ENCODE peak calls at places on chromosomes 4 and X, in eight cellular contexts. Q is heart left ventricle, W is endothelial cell, I is kidney, Z is H9, D is astrocyte, G is glutamatergic neuron, N is lower leg skin. B is an unnamed sample.

GRCh38 chr4:139607302-139608060 is 51.5 kb upstream of the SETD7 start:
- DNase-seq in Q (no peak), W (no peak), I (no peak), Z (no peak), D (no peak), G (no peak), N (no peak), B (no peak)

GRCh38 chr4:46856347-46856746 is 52.7 kb downstream of the COX7B2 start:
- DNase-seq in Q (no peak), W (no peak), I (no peak), Z (no peak), D (no peak), G (no peak), N (no peak), B (no peak)

GRCh38 chrX:24294619-24295018 is 19.2 kb downstream of the SUPT20HL2 start:
- DNase-seq in Q (no peak), W (peak; percentile 44), I (no peak), Z (peak; percentile 75), D (no peak), G (peak; percentile 40), N (no peak), B (no peak)

GRCh38 chr4:106541253-106541652 is 172.7 kb upstream of the GIMD1 start:
- DNase-seq in Q (no peak), W (no peak), I (no peak), Z (no peak), D (peak; percentile 67), G (no peak), N (no peak), B (no peak)

GRCh38 chr4:113106076-113106475 is 56.6 kb downstream of the ANK2 start:
- DNase-seq in Q (no peak), W (no peak), I (no peak), Z (no peak), D (peak; percentile 23), G (no peak), N (no peak), B (no peak)

GRCh38 chr4:39169426-39169825 is 12.9 kb upstream of the WDR19 start:
- DNase-seq in Q (no peak), W (no peak), I (no peak), Z (no peak), D (peak; percentile 18), G (no peak), N (no peak), B (no peak)

GRCh38 chr4:87150498-87151261 is 69.7 kb downstream of the KLHL8 start:
- DNase-seq in Q (no peak), W (peak; percentile 66), I (no peak), Z (no peak), D (peak; percentile 36), G (no peak), N (peak; percentile 71), B (no peak)

GRCh38 chr4:26325191-26325590 is 4.4 kb downstream of the RBPJ start:
- DNase-seq in Q (no peak), W (no peak), I (no peak), Z (no peak), D (peak; percentile 40), G (no peak), N (no peak), B (no peak)

DNA sequence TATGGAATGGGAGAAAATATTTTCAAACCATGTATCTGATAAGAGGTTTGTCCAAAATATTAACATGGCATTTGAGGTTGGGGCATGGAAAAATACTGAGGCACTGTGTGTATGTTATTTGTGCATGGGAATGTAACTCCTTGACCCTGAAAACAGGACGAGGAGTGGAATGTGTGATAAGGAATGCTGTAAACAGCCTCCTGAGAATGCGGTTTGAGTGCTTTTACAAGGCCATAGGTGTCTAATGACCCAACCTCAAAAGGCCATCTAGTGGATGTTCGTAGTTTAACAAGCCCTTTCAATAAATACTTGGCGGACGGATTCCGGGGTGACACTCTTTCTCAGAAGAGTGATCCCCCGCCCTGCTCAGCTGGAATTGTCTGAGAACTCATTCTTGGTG is 162.9 kb upstream of the USP9X start:
- DNase-seq in Q (no peak), W (no peak), I (no peak), Z (peak; percentile 71), D (peak; percentile 73), G (no peak), N (no peak), B (no peak)
- TF ChIP-seq CTCF in Q (no peak), W (peak; percentile 25), I (no peak), Z (peak; percentile 64), D (no peak), G (no peak), N (no peak), B (no peak)

GRCh38 chr4:96352051-96352517 is 512.2 kb downstream of the PDHA2 start:
- DNase-seq in Q (no peak), W (peak; percentile 46), I (no peak), Z (peak; percentile 32), D (peak; percentile 5), G (peak; percentile 31), N (no peak), B (no peak)
- TF ChIP-seq CTCF in Q (peak; percentile 46), W (peak; percentile 57), I (no peak), Z (peak; percentile 75), D (peak; percentile 36), G (peak; percentile 66), N (no peak), B (no peak)

DNA sequence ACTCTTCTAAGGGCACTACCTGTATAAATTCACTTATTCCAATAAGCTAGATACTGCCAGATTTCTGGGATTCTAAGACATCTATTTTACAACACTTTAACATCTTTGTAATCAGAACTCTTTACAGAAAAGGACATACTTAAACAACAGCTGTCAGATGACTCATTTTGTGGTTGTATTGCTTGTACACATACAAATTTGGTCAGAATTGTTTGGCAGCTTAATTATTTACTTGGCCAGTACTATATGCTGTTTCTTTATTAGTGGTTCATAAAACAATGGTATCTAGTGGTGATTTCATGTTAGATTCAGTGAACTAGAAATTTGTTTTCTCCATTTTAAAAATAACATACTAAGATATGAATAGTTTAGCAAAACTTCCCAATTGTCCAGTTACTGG is 27.2 kb downstream of the PALLD start:
- DNase-seq in Q (no peak), W (no peak), I (no peak), Z (no peak), D (peak; percentile 89), G (no peak), N (no peak), B (no peak)
- TF ChIP-seq CTCF in Q (no peak), W (no peak), I (no peak), Z (no peak), D (no peak), G (no peak), N (no peak), B (no peak)

GRCh38 chrX:102345916-102346315 is 93.9 kb downstream of the NXF2B start:
- DNase-seq in Q (peak; percentile 31), W (peak; percentile 69), I (no peak), Z (peak; percentile 68), D (peak; percentile 18), G (peak; percentile 77), N (peak; percentile 33), B (peak; percentile 98)
- TF ChIP-seq CTCF in Q (peak; percentile 67), W (peak; percentile 85), I (peak; percentile 49), Z (peak; percentile 73), D (peak; percentile 45), G (peak; percentile 84), N (no peak), B (no peak)

GRCh38 chr4:173316060-173316459 is 18.1 kb downstream of the HMGB2 start:
- DNase-seq in Q (no peak), W (no peak), I (no peak), Z (no peak), D (no peak), G (no peak), N (no peak), B (no peak)

GRCh38 chr4:173317003-173317402 is 17.2 kb downstream of the HMGB2 start:
- DNase-seq in Q (no peak), W (peak; percentile 33), I (no peak), Z (peak; percentile 51), D (no peak), G (peak; percentile 24), N (no peak), B (no peak)

GRCh38 chr4:173314715-173315114 is 19.4 kb downstream of the HMGB2 start:
- DNase-seq in Q (no peak), W (no peak), I (no peak), Z (no peak), D (no peak), G (no peak), N (no peak), B (no peak)

GRCh38 chr4:173319696-173320095 is 14.5 kb downstream of the HMGB2 start:
- DNase-seq in Q (no peak), W (no peak), I (no peak), Z (no peak), D (no peak), G (no peak), N (no peak), B (no peak)

GRCh38 chr4:173318648-173319211 is 15.4 kb downstream of the HMGB2 start:
- DNase-seq in Q (no peak), W (no peak), I (no peak), Z (no peak), D (peak; percentile 44), G (no peak), N (no peak), B (no peak)
- TF ChIP-seq CTCF in Q (peak; percentile 67), W (peak; percentile 73), I (no peak), Z (peak; percentile 59), D (peak; percentile 10), G (peak; percentile 64), N (no peak), B (no peak)

B was measured in omental fat pad.